ENCODE peak calls at places on chromosomes 11 and 22, in eight cellular contexts. B is A549, V is H1, L is K562, E is transverse colon, Q is suprapubic skin, I is tibial nerve, C is GM12878. Z is an unnamed sample.

GRCh38 chr11:17742019-17742418 is 7.4 kb downstream of the KCNC1 start:
- DNase-seq in B (no peak), V (no peak), L (no peak), E (no peak), Q (no peak), I (no peak), C (no peak), Z (peak)

GRCh38 chr11:15816270-15816871 is 540.0 kb downstream of the SOX6 start:
- DNase-seq in B (no peak), V (no peak), L (no peak), E (peak), Q (no peak), I (peak), C (no peak), Z (peak)

GRCh38 chr11:86805873-86806310 is 5.5 kb downstream of the PRSS23 start:
- DNase-seq in B (no peak), V (no peak), L (no peak), E (no peak), Q (no peak), I (no peak), C (peak), Z (no peak)

GRCh38 chr11:520428-521178 is 13.6 kb upstream of the RNH1 start:
- DNase-seq in B (no peak), V (no peak), L (no peak), E (no peak), Q (no peak), I (no peak), C (no peak), Z (peak)

GRCh38 chr11:134592391-134592990 is 180.4 kb upstream of the B3GAT1 start:
- DNase-seq in B (no peak), V (peak), L (peak), E (peak), Q (no peak), I (no peak), C (no peak), Z (no peak)

GRCh38 chr11:12454782-12455181 is 77.4 kb downstream of the PARVA start:
- DNase-seq in B (no peak), V (no peak), L (no peak), E (no peak), Q (no peak), I (no peak), C (no peak), Z (no peak)

GRCh38 chr11:27444801-27445215 is 27.8 kb downstream of the LGR4 start:
- DNase-seq in B (no peak), V (peak), L (no peak), E (no peak), Q (no peak), I (no peak), C (no peak), Z (no peak)

GRCh38 chr22:41361716-41362310 is 19.9 kb upstream of the TEF start:
- DNase-seq in B (no peak), V (no peak), L (no peak), E (no peak), Q (no peak), I (no peak), C (no peak), Z (no peak)

GRCh38 chr11:108500721-108501120 is 2.5 kb upstream of the POGLUT3 start:
- DNase-seq in B (no peak), V (no peak), L (no peak), E (no peak), Q (no peak), I (no peak), C (no peak), Z (no peak)

GRCh38 chr11:80873309-80873999 is 1432.6 kb upstream of the TENM4 start:
- DNase-seq in B (no peak), V (no peak), L (no peak), E (no peak), Q (no peak), I (no peak), C (peak), Z (no peak)

GRCh38 chr22:42269407-42270177 is 861 bp downstream of the TCF20 start:
- DNase-seq in B (peak), V (no peak), L (peak), E (peak), Q (no peak), I (no peak), C (no peak), Z (peak)

GRCh38 chr22:47802446-47802845 is 1040.0 kb downstream of the TBC1D22A start:
- DNase-seq in B (no peak), V (no peak), L (no peak), E (no peak), Q (peak), I (no peak), C (no peak), Z (no peak)

GRCh38 chr11:115469361-115469760 is 34.9 kb downstream of the CADM1 start:
- DNase-seq in B (no peak), V (no peak), L (no peak), E (no peak), Q (no peak), I (no peak), C (peak), Z (no peak)

GRCh38 chr11:114309517-114309916 is 13.3 kb downstream of the NNMT start:
- DNase-seq in B (no peak), V (no peak), L (no peak), E (no peak), Q (no peak), I (no peak), C (no peak), Z (no peak)

GRCh38 chr11:126538071-126538470 is 182.6 kb downstream of the ST3GAL4 start:
- DNase-seq in B (no peak), V (no peak), L (no peak), E (no peak), Q (no peak), I (no peak), C (no peak), Z (no peak)

GRCh38 chr11:83643115-83643514 is 356.9 kb upstream of the CCDC90B start:
- DNase-seq in B (no peak), V (no peak), L (no peak), E (no peak), Q (no peak), I (no peak), C (peak), Z (no peak)

GRCh38 chr11:18192988-18193387 is 20.4 kb downstream of the MRGPRX4 start:
- DNase-seq in B (no peak), V (no peak), L (no peak), E (no peak), Q (no peak), I (no peak), C (peak), Z (no peak)

GRCh38 chr11:6574816-6575715 is 28.4 kb downstream of the RRP8 start:
- DNase-seq in B (no peak), V (no peak), L (no peak), E (no peak), Q (no peak), I (no peak), C (no peak), Z (no peak)

GRCh38 chr11:93542753-93543246 is 391 bp downstream of the SMCO4 start:
- DNase-seq in B (no peak), V (no peak), L (no peak), E (peak), Q (no peak), I (no peak), C (no peak), Z (peak)

GRCh38 chr11:34243620-34244493 is 114.0 kb downstream of the ABTB2 start:
- DNase-seq in B (peak), V (no peak), L (peak), E (peak), Q (no peak), I (no peak), C (peak), Z (no peak)

GRCh38 chr11:94639901-94640721 is 72.9 kb downstream of the PIWIL4 start:
- DNase-seq in B (no peak), V (no peak), L (peak), E (no peak), Q (no peak), I (no peak), C (no peak), Z (no peak)

GRCh38 chr11:92475316-92475715 is 250.7 kb downstream of the FAT3 start:
- DNase-seq in B (no peak), V (no peak), L (no peak), E (no peak), Q (no peak), I (no peak), C (no peak), Z (no peak)

GRCh38 chr22:32557424-32557823 is 82.8 kb downstream of the FBXO7 start:
- DNase-seq in B (no peak), V (no peak), L (no peak), E (no peak), Q (no peak), I (no peak), C (no peak), Z (no peak)

GRCh38 chr11:71581826-71582225 is 849 bp downstream of the KRTAP5-11 start:
- DNase-seq in B (no peak), V (no peak), L (no peak), E (no peak), Q (no peak), I (no peak), C (no peak), Z (no peak)
- TF ChIP-seq EP300 in B (no peak), V (no peak), L (no peak), E (no peak), Q (no peak), I (no peak), C (no peak), Z (no peak)

GRCh38 chr11:8709002-8709672 is 26.5 kb downstream of the RPL27A start:
- DNase-seq in B (no peak), V (no peak), L (no peak), E (peak), Q (peak), I (peak), C (no peak), Z (peak)

GRCh38 chr11:8707541-8708270 is 25.1 kb downstream of the RPL27A start:
- DNase-seq in B (no peak), V (no peak), L (no peak), E (peak), Q (no peak), I (peak), C (no peak), Z (peak)

GRCh38 chr11:8705171-8705570 is 22.6 kb downstream of the RPL27A start:
- DNase-seq in B (no peak), V (no peak), L (no peak), E (no peak), Q (no peak), I (no peak), C (no peak), Z (no peak)

GRCh38 chr11:8709777-8710176 is 27.2 kb downstream of the RPL27A start:
- DNase-seq in B (no peak), V (no peak), L (no peak), E (no peak), Q (no peak), I (no peak), C (no peak), Z (no peak)

GRCh38 chr11:8706673-8707432 is 24.3 kb downstream of the RPL27A start:
- DNase-seq in B (no peak), V (no peak), L (no peak), E (no peak), Q (no peak), I (no peak), C (no peak), Z (no peak)
- H3K27ac ChIP-seq in B (no peak), V (no peak), L (no peak), E (peak), Q (peak), I (peak), C (no peak), Z (peak)

DNA sequence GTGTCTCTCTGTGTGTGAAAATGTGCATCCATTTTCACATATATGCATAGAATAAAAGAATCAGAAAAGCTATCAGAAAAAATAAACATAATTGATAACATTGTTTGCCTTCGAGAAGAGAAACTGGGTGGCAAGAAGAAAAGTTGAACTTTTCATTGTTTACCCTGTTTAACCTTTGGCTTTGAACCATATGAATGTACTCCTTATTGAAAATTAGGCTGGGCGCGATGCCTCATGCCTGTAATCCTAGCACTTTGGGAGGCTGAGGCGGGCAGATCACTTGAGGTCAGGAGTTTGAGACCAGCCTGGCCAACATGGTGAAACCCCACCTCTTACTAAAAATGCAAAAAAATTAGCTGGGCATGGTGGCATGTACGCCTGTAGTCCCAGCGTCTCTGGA is 11.9 kb upstream of the OR9Q1 start:
- DNase-seq in B (no peak), V (no peak), L (no peak), E (no peak), Q (no peak), I (no peak), C (no peak), Z (no peak)
- TF ChIP-seq EP300 in B (no peak), V (no peak), L (no peak), E (no peak), Q (no peak), I (no peak), C (no peak), Z (no peak)

DNA sequence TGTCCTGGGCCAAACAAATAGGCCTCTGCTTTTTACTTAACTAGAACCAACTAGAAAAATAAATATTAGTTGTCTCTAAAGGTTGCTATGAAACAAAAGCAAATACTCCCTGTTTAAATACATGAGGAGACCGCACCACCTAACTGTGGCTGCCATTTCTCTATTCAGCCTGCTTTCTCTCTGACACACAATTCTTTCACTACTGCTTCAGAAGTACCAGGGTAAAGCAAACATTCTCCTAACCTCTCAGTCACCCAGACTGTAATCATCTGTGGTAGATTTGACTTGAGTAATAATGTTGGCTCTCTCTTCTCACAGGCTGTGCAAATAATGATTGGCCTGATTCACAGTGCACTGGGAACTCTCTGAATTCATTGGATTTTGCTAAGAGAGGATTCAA is 41.0 kb upstream of the MS4A8 start:
- DNase-seq in B (no peak), V (no peak), L (no peak), E (no peak), Q (no peak), I (no peak), C (no peak), Z (no peak)
- H3K27ac ChIP-seq in B (no peak), V (no peak), L (no peak), E (no peak), Q (no peak), I (no peak), C (no peak), Z (no peak)

GRCh38 chr11:69831985-69832384 is 12.8 kb upstream of the FGF3 start:
- DNase-seq in B (no peak), V (no peak), L (no peak), E (no peak), Q (no peak), I (no peak), C (no peak), Z (no peak)
- TF ChIP-seq EP300 in B (no peak), V (no peak), L (no peak), E (no peak), Q (no peak), I (no peak), C (no peak), Z (no peak)